ENCODE peak calls at places on chromosomes 13 and 19, in five cellular contexts. F, E, I, P and G are unnamed samples.

GRCh38 chr13:30364133-30364532 is 56.8 kb upstream of the KATNAL1 start:
- DNase-seq in F (no peak), E (no peak), I (no peak), P (peak; percentile 60), G (no peak)

GRCh38 chr13:34070006-34070405 is 252.1 kb downstream of the RFC3 start:
- DNase-seq in F (peak; percentile 33), E (no peak), I (no peak), P (peak; percentile 12), G (no peak)

GRCh38 chr13:97136418-97136817 is 85.7 kb upstream of the MBNL2 start:
- DNase-seq in F (no peak), E (no peak), I (no peak), P (no peak), G (no peak)

GRCh38 chr19:50932018-50932689 is 20.7 kb downstream of the KLK5 start:
- DNase-seq in F (no peak), E (no peak), I (no peak), P (no peak), G (no peak)

GRCh38 chr19:43765109-43765876 is 10.5 kb upstream of the SMG9 start:
- DNase-seq in F (peak; percentile 97), E (peak; percentile 82), I (no peak), P (peak; percentile 97), G (peak; percentile 88)

GRCh38 chr13:30125422-30126073 is 181.8 kb downstream of the KATNAL1 start:
- DNase-seq in F (peak; percentile 96), E (no peak), I (no peak), P (peak; percentile 94), G (peak; percentile 77)

GRCh38 chr19:2254052-2254872 is 2.0 kb downstream of the JSRP1 start:
- DNase-seq in F (no peak), E (no peak), I (peak; percentile 84), P (peak; percentile 23), G (no peak)

GRCh38 chr13:98216135-98216565 is 39.1 kb upstream of the RNF113B start:
- DNase-seq in F (peak; percentile 86), E (peak; percentile 50), I (no peak), P (peak; percentile 93), G (peak; percentile 73)

GRCh38 chr13:23889598-23890224 is 511 bp upstream of the MIPEP start:
- DNase-seq in F (no peak), E (no peak), I (peak; percentile 46), P (no peak), G (no peak)

GRCh38 chr19:58261968-58262921 is 16.5 kb upstream of the ZNF8 start:
- DNase-seq in F (peak; percentile 21), E (no peak), I (no peak), P (no peak), G (no peak)

GRCh38 chr13:59408738-59409137 is 755.0 kb downstream of the DIAPH3 start:
- DNase-seq in F (no peak), E (no peak), I (no peak), P (no peak), G (no peak)

GRCh38 chr19:4914736-4915501 is 5.6 kb downstream of the UHRF1 start:
- DNase-seq in F (peak; percentile 83), E (no peak), I (no peak), P (peak; percentile 69), G (peak; percentile 89)

GRCh38 chr13:46571189-46571901 is 18.4 kb downstream of the LRCH1 start:
- DNase-seq in F (peak; percentile 25), E (no peak), I (no peak), P (peak; percentile 76), G (no peak)

GRCh38 chr19:48145596-48146254 is 24.4 kb downstream of the LIG1 start:
- DNase-seq in F (no peak), E (no peak), I (no peak), P (no peak), G (no peak)

GRCh38 chr13:73466561-73466960 is 407.8 kb downstream of the KLF5 start:
- DNase-seq in F (no peak), E (no peak), I (no peak), P (no peak), G (no peak)

GRCh38 chr19:3578390-3578789 is 5.6 kb downstream of the HMG20B start:
- DNase-seq in F (no peak), E (no peak), I (no peak), P (no peak), G (no peak)

GRCh38 chr19:3575949-3576673 is 3.4 kb downstream of the HMG20B start:
- DNase-seq in F (no peak), E (no peak), I (no peak), P (no peak), G (no peak)

GRCh38 chr19:3577741-3578344 is 5.1 kb downstream of the HMG20B start:
- DNase-seq in F (no peak), E (peak; percentile 31), I (peak; percentile 35), P (no peak), G (no peak)

GRCh38 chr19:3575260-3575741 is 2.6 kb downstream of the HMG20B start:
- DNase-seq in F (no peak), E (no peak), I (peak; percentile 59), P (peak; percentile 16), G (no peak)

DNA sequence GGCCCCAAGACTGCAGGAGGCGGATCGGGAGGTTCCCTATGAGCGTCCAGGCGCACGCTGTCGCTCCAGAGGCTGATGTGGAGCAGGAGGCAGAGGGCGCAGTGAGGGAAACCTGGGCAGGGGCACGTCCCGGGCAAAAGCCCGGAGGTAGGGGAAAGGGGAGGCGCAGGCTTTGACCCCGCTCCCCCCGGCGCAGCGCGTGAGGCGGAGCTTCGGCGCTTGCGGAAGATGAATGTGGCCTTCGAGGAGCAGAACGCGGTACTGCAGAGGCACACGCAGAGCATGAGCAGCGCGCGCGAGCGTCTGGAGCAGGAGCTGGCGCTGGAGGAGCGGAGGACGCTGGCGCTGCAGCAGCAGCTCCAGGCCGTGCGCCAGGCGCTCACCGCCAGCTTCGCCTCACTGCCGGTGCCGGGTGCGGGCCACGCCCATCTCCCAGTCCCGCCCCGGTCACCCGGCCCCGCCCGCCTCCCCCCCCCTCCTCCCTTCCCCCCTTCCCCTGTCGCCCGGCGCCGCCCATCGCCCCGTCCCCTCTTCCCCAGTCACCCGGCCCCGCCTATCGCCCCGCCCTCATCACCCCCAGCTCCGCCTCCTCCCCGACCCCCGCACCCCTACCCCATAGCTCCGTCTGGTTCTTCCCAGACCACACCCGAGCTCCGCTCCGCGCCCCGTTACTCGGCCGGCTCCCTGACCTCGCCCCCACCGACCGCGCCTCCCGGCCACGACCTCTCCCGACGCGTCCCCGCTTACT is 4.1 kb downstream of the HMG20B start:
- DNase-seq in F (peak; percentile 79), E (peak; percentile 66), I (peak; percentile 94), P (peak; percentile 43), G (no peak)
- H3K4me3 ChIP-seq in F (peak overlapping the region; percentile 6), E (peak overlapping the region; percentile 55), I (peak overlapping the region; percentile 50), P (no peak overlapping the region), G (peak overlapping the region; percentile 11)

GRCh38 chr13:106533940-106534843 is 1.3 kb downstream of the EFNB2 start:
- DNase-seq in F (peak; percentile 63), E (peak; percentile 30), I (peak; percentile 55), P (peak; percentile 63), G (no peak)
- H3K4me3 ChIP-seq in F (peak overlapping the region; percentile 75), E (peak overlapping the region; percentile 75), I (peak overlapping the region; percentile 71), P (peak overlapping the region; percentile 82), G (peak overlapping the region; percentile 51)

DNA sequence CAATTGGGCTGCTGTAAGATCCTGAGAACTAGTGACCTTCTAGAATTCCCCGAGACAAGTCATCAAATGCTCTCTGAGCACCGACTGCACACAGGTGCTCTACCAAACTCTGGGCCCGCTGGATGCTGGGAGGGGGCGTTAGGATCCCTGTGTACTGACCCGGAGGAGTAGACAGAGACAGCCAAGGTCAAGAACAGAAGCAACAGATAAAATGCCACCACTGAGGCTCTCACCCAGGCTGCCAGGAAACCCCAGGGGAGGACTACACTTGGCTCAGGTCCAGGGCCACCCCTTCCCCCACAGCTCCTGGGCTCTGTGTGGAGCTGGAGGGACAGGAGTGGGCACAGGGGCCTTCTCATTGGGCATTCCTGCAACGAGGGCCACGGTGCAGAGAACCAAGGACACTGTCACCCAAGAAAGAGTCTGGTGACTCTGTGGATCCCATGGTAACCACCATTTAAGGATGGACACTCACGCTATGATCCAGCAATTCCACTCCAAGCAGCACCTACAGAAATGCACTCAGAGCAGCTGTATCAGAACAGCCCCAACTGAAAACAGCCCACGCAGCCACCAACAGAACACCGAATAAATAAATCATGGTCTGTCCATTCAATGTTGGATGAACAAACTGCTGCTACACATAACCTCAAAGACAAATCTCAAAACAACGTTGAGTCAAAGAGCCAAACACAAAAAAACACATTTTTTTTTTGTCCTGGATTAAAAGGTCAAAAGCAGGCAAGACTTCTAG is 16.8 kb upstream of the SLC35E1 start:
- DNase-seq in F (no peak), E (no peak), I (no peak), P (no peak), G (no peak)
- H3K4me3 ChIP-seq in F (no peak overlapping the region), E (no peak overlapping the region), I (no peak overlapping the region), P (no peak overlapping the region), G (no peak overlapping the region)

GRCh38 chr13:57982782-57983181 is 351.2 kb downstream of the PCDH17 start:
- DNase-seq in F (no peak), E (no peak), I (no peak), P (no peak), G (no peak)

GRCh38 chr13:57992416-57992815 is 360.9 kb downstream of the PCDH17 start:
- DNase-seq in F (no peak), E (no peak), I (no peak), P (no peak), G (no peak)

DNA sequence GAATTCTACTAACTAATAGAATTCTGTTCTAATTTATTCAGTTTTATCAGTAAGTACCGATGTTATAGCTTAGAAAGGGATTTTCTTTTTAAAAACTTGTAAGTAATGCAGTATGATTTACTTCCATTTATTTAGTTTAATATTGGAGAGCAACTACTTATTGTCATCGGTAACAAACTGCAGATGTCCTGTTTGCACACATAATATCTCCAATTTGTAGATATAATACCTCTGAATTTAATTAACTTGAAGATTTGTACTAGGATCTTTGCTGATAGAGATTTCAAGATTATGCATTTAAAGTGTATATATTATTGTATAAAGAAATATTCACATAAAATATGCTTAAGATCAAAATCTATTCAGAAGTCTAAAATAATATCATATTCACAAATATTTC is 356.7 kb downstream of the PCDH17 start:
- DNase-seq in F (no peak), E (no peak), I (no peak), P (no peak), G (no peak)
- H3K4me3 ChIP-seq in F (no peak overlapping the region), E (no peak overlapping the region), I (no peak overlapping the region), P (no peak overlapping the region), G (no peak overlapping the region)

GRCh38 chr13:57629821-57630235 is 1.7 kb upstream of the PCDH17 start:
- DNase-seq in F (peak; percentile 67), E (peak; percentile 75), I (peak; percentile 98), P (peak; percentile 42), G (no peak)

GRCh38 chr13:57629391-57629804 is 2.1 kb upstream of the PCDH17 start:
- DNase-seq in F (no peak), E (no peak), I (no peak), P (no peak), G (no peak)

GRCh38 chr13:57632276-57633140 is 964 bp downstream of the PCDH17 start:
- DNase-seq in F (no peak), E (peak; percentile 12), I (peak; percentile 57), P (no peak), G (no peak)

GRCh38 chr13:57631607-57632275 is at the start of gene PCDH17:
- DNase-seq in F (no peak), E (peak; percentile 17), I (peak; percentile 70), P (no peak), G (no peak)

GRCh38 chr13:57630661-57631606 is 610 bp upstream of the PCDH17 start:
- DNase-seq in F (peak; percentile 46), E (no peak), I (peak; percentile 37), P (no peak), G (no peak)
- H3K4me3 ChIP-seq in F (peak overlapping the region; percentile 39), E (peak overlapping the region; percentile 67), I (peak overlapping the region; percentile 82), P (peak overlapping the region; percentile 44), G (no peak overlapping the region)